ENCODE peak calls at places on chromosomes 6 and 20, in four cellular contexts. One of them, this sample, is unnamed.

GRCh38 chr6:36443951-36444428 is 1.2 kb downstream of the KCTD20 start:
- DNase-seq in fibroblast of gingiva: no peak
- DNase-seq in A673: peak; percentile 32
- DNase-seq in tibial artery: no peak
- DNase-seq in this sample: no peak

GRCh38 chr6:166864333-166864732 is 92.0 kb downstream of the RNASET2 start:
- DNase-seq in fibroblast of gingiva: no peak
- DNase-seq in A673: no peak
- DNase-seq in tibial artery: no peak
- DNase-seq in this sample: no peak

GRCh38 chr20:49610701-49611538 is 43.0 kb upstream of the PTGIS start:
- DNase-seq in fibroblast of gingiva: no peak
- DNase-seq in A673: peak; percentile 77
- DNase-seq in tibial artery: no peak
- DNase-seq in this sample: peak; percentile 74

GRCh38 chr6:165636415-165637048 is 26.5 kb downstream of the PDE10A start:
- DNase-seq in fibroblast of gingiva: no peak
- DNase-seq in A673: no peak
- DNase-seq in tibial artery: no peak
- DNase-seq in this sample: no peak

GRCh38 chr6:79196908-79197307 is 37.6 kb downstream of the HMGN3 start:
- DNase-seq in fibroblast of gingiva: peak; percentile 10
- DNase-seq in A673: no peak
- DNase-seq in tibial artery: no peak
- DNase-seq in this sample: no peak

GRCh38 chr6:80605165-80605989 is 498.9 kb downstream of the BCKDHB start:
- DNase-seq in fibroblast of gingiva: peak; percentile 8
- DNase-seq in A673: peak; percentile 74
- DNase-seq in tibial artery: no peak
- DNase-seq in this sample: no peak

GRCh38 chr6:25022140-25022553 is 86.4 kb upstream of the RIPOR2 start:
- DNase-seq in fibroblast of gingiva: peak; percentile 44
- DNase-seq in A673: no peak
- DNase-seq in tibial artery: no peak
- DNase-seq in this sample: no peak

GRCh38 chr6:68527691-68528090 is 107.4 kb upstream of the ADGRB3 start:
- DNase-seq in fibroblast of gingiva: no peak
- DNase-seq in A673: peak; percentile 3
- DNase-seq in tibial artery: no peak
- DNase-seq in this sample: no peak

GRCh38 chr6:71965404-71965803 is 79.1 kb downstream of the RIMS1 start:
- DNase-seq in fibroblast of gingiva: no peak
- DNase-seq in A673: peak; percentile 81
- DNase-seq in tibial artery: no peak
- DNase-seq in this sample: no peak

GRCh38 chr6:43847741-43848630 is 78.0 kb downstream of the VEGFA start:
- DNase-seq in fibroblast of gingiva: no peak
- DNase-seq in A673: no peak
- DNase-seq in tibial artery: no peak
- DNase-seq in this sample: peak; percentile 40

GRCh38 chr6:33978593-33979150 is 167.2 kb downstream of the GRM4 start:
- DNase-seq in fibroblast of gingiva: no peak
- DNase-seq in A673: no peak
- DNase-seq in tibial artery: no peak
- DNase-seq in this sample: peak; percentile 12

GRCh38 chr6:37576336-37576737 is 76.6 kb upstream of the CCDC167 start:
- DNase-seq in fibroblast of gingiva: peak; percentile 11
- DNase-seq in A673: no peak
- DNase-seq in tibial artery: no peak
- DNase-seq in this sample: no peak

GRCh38 chr6:42756713-42757112 is 10.8 kb upstream of the TBCC start:
- DNase-seq in fibroblast of gingiva: no peak
- DNase-seq in A673: no peak
- DNase-seq in tibial artery: no peak
- DNase-seq in this sample: no peak

GRCh38 chr6:118652051-118652699 is 784 bp upstream of the CEP85L start:
- DNase-seq in fibroblast of gingiva: no peak
- DNase-seq in A673: no peak
- DNase-seq in tibial artery: no peak
- DNase-seq in this sample: no peak

GRCh38 chr6:46011241-46012085 is 4.2 kb downstream of the CLIC5 start:
- DNase-seq in fibroblast of gingiva: no peak
- DNase-seq in A673: no peak
- DNase-seq in tibial artery: no peak
- DNase-seq in this sample: no peak

GRCh38 chr20:40741507-40742106 is 52.6 kb upstream of the MAFB start:
- DNase-seq in fibroblast of gingiva: peak; percentile 48
- DNase-seq in A673: peak; percentile 62
- DNase-seq in tibial artery: peak; percentile 32
- DNase-seq in this sample: peak; percentile 61